ENCODE peak calls at places on chromosomes 5 and 9, in five cellular contexts. I, L, E, W and Q are unnamed samples. For H3K9me3, the result is how much of the 10 kb centered on the place peaks cover.

GRCh38 chr5:176692835-176693476 is 45.7 kb downstream of the TSPAN17 start:
- DNase-seq in E (no peak), L (no peak), I (no peak), W (no peak), Q (no peak)

GRCh38 chr9:136105398-136106135 is 10.5 kb upstream of the NACC2 start:
- DNase-seq in L (no peak), E (peak), W (no peak), I (no peak), Q (no peak)

GRCh38 chr9:129490583-129491485 is 130.1 kb downstream of the C9orf50 start:
- DNase-seq in E (peak), I (no peak), W (peak), L (peak), Q (no peak)

GRCh38 chr9:32866292-32866691 is 83.0 kb downstream of the TMEM215 start:
- DNase-seq in I (no peak), W (no peak), L (no peak), E (no peak), Q (no peak)

GRCh38 chr9:114378016-114378415 is 9.8 kb downstream of the AKNA start:
- DNase-seq in W (no peak), E (no peak), I (no peak), L (no peak), Q (no peak)

GRCh38 chr9:113955076-113955752 is 79.1 kb downstream of the ZNF618 start:
- DNase-seq in I (peak), E (no peak), L (peak), W (no peak), Q (no peak)

GRCh38 chr9:134564431-134565170 is 77.0 kb upstream of the COL5A1 start:
- DNase-seq in I (peak), L (no peak), W (no peak), E (no peak), Q (no peak)

GRCh38 chr5:113017891-113018635 is 41.5 kb downstream of the DCP2 start:
- DNase-seq in E (no peak), I (no peak), L (no peak), W (no peak), Q (no peak)

GRCh38 chr9:15824310-15824709 is 271.5 kb downstream of the CCDC171 start:
- DNase-seq in E (no peak), I (no peak), L (no peak), W (no peak), Q (no peak)

GRCh38 chr5:115214541-115214940 is 44.8 kb upstream of the TRIM36 start:
- DNase-seq in E (no peak), I (peak), L (no peak), W (no peak), Q (no peak)

GRCh38 chr9:76817489-76817888 is 53.3 kb downstream of the PCA3 start:
- DNase-seq in I (peak), E (no peak), L (no peak), W (no peak), Q (no peak)

DNA sequence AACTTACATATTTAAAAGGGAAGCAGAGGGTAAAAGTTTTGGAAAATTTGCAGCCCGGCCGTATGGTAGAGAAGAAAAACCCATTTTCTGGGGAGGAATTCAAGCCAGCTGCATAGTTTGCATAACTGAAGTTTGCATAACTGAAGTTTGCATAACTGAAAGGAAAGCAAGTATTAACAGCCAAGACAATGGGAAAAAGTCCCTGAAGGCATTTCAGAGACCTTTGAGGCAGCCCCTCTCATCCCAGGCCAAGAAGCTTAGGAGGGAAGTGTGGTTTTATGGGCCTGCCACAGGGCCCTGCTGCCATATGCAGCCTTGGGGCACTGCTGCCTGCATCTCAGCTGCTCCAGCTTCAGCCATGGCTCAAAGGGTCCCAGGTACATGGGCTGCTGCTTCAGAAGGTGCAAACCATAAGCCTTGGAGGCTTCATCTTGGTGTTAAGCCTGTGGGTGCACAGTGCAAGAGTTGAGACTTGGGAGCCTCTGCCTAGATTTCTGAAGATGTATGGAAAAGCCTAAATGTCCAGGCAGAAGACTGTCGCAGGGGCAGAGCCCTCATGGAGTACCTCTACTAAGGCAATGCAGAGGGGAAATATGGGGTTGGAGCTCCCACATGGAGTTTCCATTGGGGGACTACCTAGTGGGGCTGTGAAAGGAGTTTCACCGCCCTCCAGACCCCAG is 36.9 kb upstream of the CXCL14 start:
- DNase-seq in E (no peak), W (no peak), L (no peak), I (no peak), Q (no peak)
- H3K9me3 ChIP-seq in E (under half), W (under half), L (under half), I (under half), Q (under half)

GRCh38 chr5:3312299-3312698 is 283.3 kb upstream of the IRX1 start:
- DNase-seq in I (no peak), E (no peak), L (no peak), W (no peak), Q (no peak)

GRCh38 chr5:3310551-3311340 is 284.9 kb upstream of the IRX1 start:
- DNase-seq in E (no peak), L (no peak), W (peak), I (no peak), Q (no peak)

GRCh38 chr5:3313569-3313968 is 282.1 kb upstream of the IRX1 start:
- DNase-seq in L (no peak), E (no peak), I (no peak), W (no peak), Q (no peak)

GRCh38 chr5:3309538-3309937 is 286.1 kb upstream of the IRX1 start:
- DNase-seq in I (no peak), W (no peak), L (no peak), E (no peak), Q (no peak)

DNA sequence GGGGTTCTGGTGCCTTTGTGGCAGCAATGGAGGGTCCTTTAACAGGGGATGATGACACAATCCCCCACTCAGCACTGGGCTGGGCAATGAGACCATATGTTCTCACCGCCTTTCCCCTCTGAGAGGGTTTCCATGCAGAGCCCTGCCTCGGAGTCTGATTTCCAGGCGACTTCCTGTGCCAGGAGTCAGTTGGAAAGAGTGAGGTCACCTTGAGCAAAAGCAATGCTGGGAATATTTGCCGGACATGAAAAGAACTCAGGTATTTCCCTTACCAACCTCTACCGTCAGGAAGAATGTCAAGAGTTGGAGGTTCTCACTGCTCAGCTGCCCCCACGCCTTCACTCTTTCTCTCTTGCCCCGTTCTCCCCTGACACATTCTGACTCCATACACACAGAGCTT is 284.2 kb upstream of the IRX1 start:
- DNase-seq in I (no peak), L (no peak), W (no peak), E (no peak), Q (no peak)
- H3K9me3 ChIP-seq in I (half or more), L (under half), W (under half), E (under half), Q (under half)

DNA sequence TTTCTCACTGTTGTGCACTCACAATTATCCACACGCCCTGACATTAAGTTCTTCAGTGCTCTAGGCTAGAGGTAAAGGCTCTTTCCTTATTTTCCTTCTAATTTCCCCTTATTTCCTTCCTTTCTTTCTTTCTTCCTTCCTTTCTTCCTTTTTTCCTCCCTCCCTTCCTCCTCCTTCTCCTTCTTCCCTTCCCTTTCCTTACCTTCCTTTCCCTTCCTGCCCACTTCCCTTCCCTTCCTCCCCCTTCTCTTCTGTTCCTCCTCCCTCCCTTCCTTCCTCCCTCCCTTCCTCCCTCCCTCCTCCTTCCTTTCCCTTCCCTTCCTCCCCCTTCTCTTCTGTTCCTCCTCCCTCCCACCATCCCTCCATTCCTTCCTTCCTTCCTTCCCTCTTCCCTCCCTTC is 317.0 kb upstream of the IRX1 start:
- DNase-seq in E (no peak), L (no peak), I (no peak), W (no peak), Q (no peak)
- H3K9me3 ChIP-seq in E (under half), L (under half), I (half or more), W (under half), Q (under half)

GRCh38 chr5:178989311-178989710 is 5.8 kb downstream of the GRM6 start:
- DNase-seq in L (no peak), W (no peak), I (no peak), E (no peak), Q (no peak)
- H3K9me3 ChIP-seq in L (under half), W (under half), I (half or more), E (under half), Q (under half)